ENCODE peak calls at places on chromosomes 5 and 9, in ten cellular contexts. A, Q, K, X, U, G, T, J, R and V are unnamed samples.

GRCh38 chr5:38207343-38207742 is 51.0 kb upstream of the EGFLAM start:
- DNase-seq in A (no peak), Q (no peak), K (no peak), X (peak; percentile 14), U (peak; percentile 68), G (no peak), T (peak; percentile 37), J (no peak), R (peak; percentile 0), V (no peak)

GRCh38 chr9:72696481-72696880 is 175.1 kb downstream of the TMC1 start:
- DNase-seq in A (no peak), Q (no peak), K (no peak), X (no peak), U (no peak), G (no peak), T (no peak), J (no peak), R (no peak), V (no peak)

GRCh38 chr5:102498271-102499034 is at the start of gene SLCO6A1:
- DNase-seq in A (no peak), Q (no peak), K (no peak), X (no peak), U (peak; percentile 58), G (no peak), T (peak; percentile 56), J (no peak), R (no peak), V (no peak)

GRCh38 chr5:81638471-81638870 is 112.4 kb downstream of the SSBP2 start:
- DNase-seq in A (no peak), Q (no peak), K (no peak), X (no peak), U (no peak), G (no peak), T (no peak), J (no peak), R (peak; percentile 7), V (peak; percentile 61)

GRCh38 chr5:136133416-136134383 is 1.1 kb downstream of the SMAD5 start:
- DNase-seq in A (peak; percentile 77), Q (peak; percentile 76), K (peak; percentile 31), X (peak; percentile 81), U (peak; percentile 78), G (no peak), T (peak; percentile 34), J (no peak), R (peak; percentile 59), V (peak; percentile 74)

GRCh38 chr9:96084289-96084688 is 208.8 kb downstream of the ERCC6L2 start:
- DNase-seq in A (no peak), Q (no peak), K (peak; percentile 84), X (peak; percentile 82), U (no peak), G (no peak), T (no peak), J (no peak), R (no peak), V (no peak)

GRCh38 chr9:5042661-5043178 is 57.6 kb downstream of the JAK2 start:
- DNase-seq in A (no peak), Q (no peak), K (peak; percentile 9), X (no peak), U (no peak), G (peak; percentile 70), T (peak; percentile 57), J (no peak), R (no peak), V (no peak)

GRCh38 chr5:126801174-126801991 is 24.4 kb downstream of the LMNB1 start:
- DNase-seq in A (no peak), Q (no peak), K (no peak), X (no peak), U (no peak), G (no peak), T (no peak), J (no peak), R (no peak), V (no peak)

GRCh38 chr5:137097203-137097602 is 401.9 kb downstream of the SPOCK1 start:
- DNase-seq in A (no peak), Q (no peak), K (no peak), X (no peak), U (no peak), G (no peak), T (no peak), J (no peak), R (no peak), V (peak; percentile 54)

GRCh38 chr9:130870491-130871381 is 25.9 kb downstream of the QRFP start:
- DNase-seq in A (no peak), Q (no peak), K (no peak), X (no peak), U (no peak), G (peak; percentile 27), T (no peak), J (no peak), R (no peak), V (no peak)

GRCh38 chr9:2709645-2710101 is 7.6 kb upstream of the KCNV2 start:
- DNase-seq in A (no peak), Q (no peak), K (peak; percentile 73), X (no peak), U (no peak), G (no peak), T (no peak), J (no peak), R (no peak), V (no peak)

GRCh38 chr9:4298255-4299005 is 1.4 kb downstream of the GLIS3 start:
- DNase-seq in A (peak; percentile 56), Q (peak; percentile 70), K (peak; percentile 44), X (peak; percentile 72), U (peak; percentile 83), G (peak; percentile 82), T (peak; percentile 37), J (no peak), R (peak; percentile 27), V (no peak)

GRCh38 chr9:96061293-96061987 is 185.9 kb downstream of the ERCC6L2 start:
- DNase-seq in A (peak; percentile 50), Q (no peak), K (peak; percentile 64), X (peak; percentile 79), U (peak; percentile 76), G (no peak), T (peak; percentile 55), J (peak; percentile 36), R (peak; percentile 41), V (peak; percentile 77)

GRCh38 chr9:89885156-89885555 is 280.3 kb downstream of the GADD45G start:
- DNase-seq in A (no peak), Q (no peak), K (no peak), X (no peak), U (no peak), G (no peak), T (peak; percentile 14), J (no peak), R (no peak), V (no peak)

GRCh38 chr5:119367502-119368237 is 11.9 kb downstream of the TNFAIP8 start:
- DNase-seq in A (no peak), Q (no peak), K (no peak), X (no peak), U (no peak), G (no peak), T (no peak), J (no peak), R (peak; percentile 64), V (peak; percentile 64)

GRCh38 chr5:58240286-58240685 is 219.6 kb downstream of the PLK2 start:
- DNase-seq in A (no peak), Q (no peak), K (no peak), X (peak; percentile 38), U (no peak), G (no peak), T (no peak), J (no peak), R (peak; percentile 87), V (peak; percentile 44)

GRCh38 chr5:58241383-58241782 is 218.5 kb downstream of the PLK2 start:
- DNase-seq in A (no peak), Q (no peak), K (no peak), X (no peak), U (no peak), G (no peak), T (no peak), J (no peak), R (peak; percentile 20), V (no peak)

GRCh38 chr5:58239075-58239474 is 220.8 kb downstream of the PLK2 start:
- DNase-seq in A (no peak), Q (no peak), K (no peak), X (no peak), U (no peak), G (no peak), T (no peak), J (no peak), R (no peak), V (no peak)

GRCh38 chr5:58236498-58236897 is 223.4 kb downstream of the PLK2 start:
- DNase-seq in A (no peak), Q (no peak), K (no peak), X (no peak), U (no peak), G (no peak), T (no peak), J (no peak), R (no peak), V (no peak)

GRCh38 chr5:58239731-58240130 is 220.2 kb downstream of the PLK2 start:
- DNase-seq in A (no peak), Q (no peak), K (no peak), X (no peak), U (no peak), G (no peak), T (no peak), J (no peak), R (no peak), V (no peak)
- H3K9ac ChIP-seq in A (no peak overlapping the region), Q (no peak overlapping the region), K (no peak overlapping the region), X (no peak overlapping the region), U (no peak overlapping the region), G (no peak overlapping the region), T (no peak overlapping the region), J (no peak overlapping the region), R (no peak overlapping the region), V (no peak overlapping the region)

DNA sequence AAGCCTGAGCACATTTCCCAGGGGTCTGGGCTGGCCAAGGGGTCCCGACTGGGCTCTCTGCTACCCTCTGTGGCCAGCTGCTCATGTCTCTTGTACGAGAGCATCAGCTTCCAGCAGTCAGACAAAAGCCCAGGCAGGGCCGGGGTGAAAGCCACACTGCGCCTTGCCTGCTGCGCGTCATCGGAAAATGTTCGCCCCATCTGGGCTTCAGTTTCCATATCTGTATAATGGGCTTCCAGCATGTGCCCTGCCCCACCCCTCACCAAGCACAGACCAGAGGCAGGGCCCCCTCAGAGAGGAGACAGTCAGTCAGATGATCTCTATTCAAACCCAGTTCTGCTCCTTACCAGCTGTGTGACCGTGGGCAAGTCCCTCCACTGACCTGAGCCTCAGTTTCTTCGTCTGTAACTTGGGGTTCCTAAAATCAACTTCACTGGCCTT is 8.0 kb upstream of the GRHPR start:
- DNase-seq in A (peak; percentile 23), Q (no peak), K (no peak), X (no peak), U (peak; percentile 58), G (no peak), T (peak; percentile 34), J (no peak), R (no peak), V (no peak)
- H3K9ac ChIP-seq in A (no peak overlapping the region), Q (no peak overlapping the region), K (peak overlapping the region; percentile 7), X (peak overlapping the region; percentile 65), U (no peak overlapping the region), G (peak overlapping the region; percentile 6), T (no peak overlapping the region), J (peak overlapping the region; percentile 32), R (no peak overlapping the region), V (no peak overlapping the region)

GRCh38 chr5:53334431-53334941 is 145.9 kb upstream of the FST start:
- DNase-seq in A (no peak), Q (no peak), K (no peak), X (peak; percentile 59), U (no peak), G (no peak), T (no peak), J (no peak), R (peak; percentile 87), V (peak; percentile 62)
- H3K9ac ChIP-seq in A (no peak overlapping the region), Q (no peak overlapping the region), K (peak overlapping the region; percentile 68), X (peak overlapping the region; percentile 73), U (no peak overlapping the region), G (no peak overlapping the region), T (no peak overlapping the region), J (no peak overlapping the region), R (peak overlapping the region; percentile 9), V (no peak overlapping the region)

GRCh38 chr5:145938699-145939531 is 2.5 kb downstream of the SH3RF2 start:
- DNase-seq in A (no peak), Q (peak; percentile 64), K (peak; percentile 62), X (no peak), U (no peak), G (no peak), T (no peak), J (no peak), R (no peak), V (no peak)
- H3K9ac ChIP-seq in A (no peak overlapping the region), Q (peak overlapping the region; percentile 98), K (no peak overlapping the region), X (no peak overlapping the region), U (no peak overlapping the region), G (no peak overlapping the region), T (no peak overlapping the region), J (no peak overlapping the region), R (no peak overlapping the region), V (no peak overlapping the region)